ENCODE peak calls at places on chromosomes 12 and 14, in six cellular contexts. K is IMR-90; N is choroid plexus epithelial cell; V is cardiac muscle cell; J is hepatocyte; T is CD8-positive, alpha-beta memory T cell. E is an unnamed sample.

GRCh38 chr14:75720828-75721227 is 59.8 kb downstream of the TTLL5 start:
- DNase-seq in T (no peak), K (no peak), N (peak), V (peak), J (peak), E (no peak)

GRCh38 chr14:89320381-89321000 is 96.5 kb downstream of the FOXN3 start:
- DNase-seq in T (no peak), N (peak), V (peak), K (peak), J (no peak), E (no peak)

GRCh38 chr14:68297871-68298468 is 478.4 kb downstream of the RAD51B start:
- DNase-seq in V (peak), T (no peak), N (peak), J (peak), K (peak), E (no peak)

GRCh38 chr12:46351138-46351537 is 21.4 kb downstream of the SLC38A2 start:
- DNase-seq in N (no peak), V (no peak), T (no peak), K (no peak), J (no peak), E (no peak)

GRCh38 chr14:101878222-101879211 is 85.9 kb upstream of the DYNC1H1 start:
- DNase-seq in J (no peak), T (no peak), N (no peak), K (no peak), V (no peak), E (no peak)

GRCh38 chr12:8052679-8053078 is 13.5 kb downstream of the C3AR1 start:
- DNase-seq in V (no peak), N (no peak), T (no peak), K (no peak), J (no peak), E (no peak)

GRCh38 chr12:68871396-68871795 is 61.6 kb downstream of the CPM start:
- DNase-seq in J (no peak), T (no peak), N (no peak), V (no peak), K (no peak), E (no peak)

GRCh38 chr14:99055816-99056215 is 216.2 kb downstream of the BCL11B start:
- DNase-seq in N (no peak), J (no peak), T (peak), K (no peak), V (no peak), E (peak)

GRCh38 chr14:101563352-101563653 is 2.0 kb downstream of the DIO3 start:
- DNase-seq in T (no peak), J (no peak), V (no peak), K (no peak), N (no peak), E (no peak)

GRCh38 chr12:10169094-10169493 is 2.8 kb downstream of the OLR1 start:
- DNase-seq in T (no peak), K (peak), N (peak), J (no peak), V (no peak), E (no peak)

GRCh38 chr12:15757553-15758255 is 31.5 kb downstream of the EPS8 start:
- DNase-seq in V (peak), K (peak), J (peak), N (peak), T (no peak), E (peak)

GRCh38 chr12:121448771-121449315 is 48.9 kb downstream of the RNF34 start:
- DNase-seq in N (no peak), K (no peak), V (no peak), J (no peak), T (no peak), E (no peak)

GRCh38 chr12:96073346-96074336 is 38.3 kb upstream of the LTA4H start:
- DNase-seq in T (no peak), N (no peak), J (no peak), K (no peak), V (peak), E (peak)

GRCh38 chr12:125528300-125528699 is 463.1 kb downstream of the AACS start:
- DNase-seq in T (no peak), K (no peak), V (no peak), N (no peak), J (no peak), E (no peak)

GRCh38 chr12:95173392-95174251 is 43.6 kb downstream of the FGD6 start:
- DNase-seq in K (peak), J (peak), N (peak), T (no peak), V (peak), E (peak)

GRCh38 chr12:57157588-57158173 is 10.3 kb upstream of the LRP1-AS start:
- DNase-seq in K (no peak), V (no peak), J (no peak), N (no peak), T (no peak), E (no peak)

GRCh38 chr12:21631367-21631766 is 26.3 kb downstream of the LDHB start:
- DNase-seq in V (no peak), N (no peak), T (no peak), K (no peak), J (no peak), E (no peak)

GRCh38 chr14:104446611-104447010 is 133.0 kb upstream of the C14orf180 start:
- DNase-seq in T (no peak), V (no peak), K (no peak), J (no peak), N (no peak), E (no peak)

GRCh38 chr14:99213101-99213500 is 58.9 kb downstream of the BCL11B start:
- DNase-seq in T (peak), N (no peak), V (no peak), K (no peak), J (no peak), E (no peak)

GRCh38 chr14:104403421-104404220 is 175.9 kb upstream of the C14orf180 start:
- DNase-seq in N (no peak), J (no peak), T (no peak), V (no peak), K (no peak), E (no peak)

GRCh38 chr14:33805593-33805992 is 145.3 kb downstream of the EGLN3 start:
- DNase-seq in T (no peak), K (no peak), V (no peak), N (no peak), J (no peak), E (no peak)

GRCh38 chr12:20105938-20106337 is 262.4 kb upstream of the PDE3A start:
- DNase-seq in T (no peak), V (peak), N (peak), J (no peak), K (peak), E (no peak)

GRCh38 chr12:8145754-8146415 is 10.9 kb upstream of the ZNF705A start:
- DNase-seq in N (peak), J (peak), T (no peak), V (peak), K (peak), E (no peak)

GRCh38 chr14:61608245-61609142 is 86.8 kb upstream of the HIF1A start:
- DNase-seq in V (peak), K (peak), T (no peak), N (peak), J (no peak), E (peak)

GRCh38 chr12:115495300-115495699 is 782.2 kb downstream of the MED13L start:
- DNase-seq in N (no peak), V (no peak), K (no peak), T (no peak), J (no peak), E (no peak)

GRCh38 chr12:32671930-32672785 is 6.9 kb upstream of the DNM1L start:
- DNase-seq in K (peak), N (peak), J (peak), V (peak), T (no peak), E (peak)

GRCh38 chr14:83004456-83005006 is 1470.9 kb upstream of the SEL1L start:
- DNase-seq in N (no peak), V (no peak), K (no peak), T (no peak), J (no peak), E (no peak)

GRCh38 chr12:61894168-61894567 is 366.0 kb upstream of the USP15 start:
- DNase-seq in T (no peak), N (no peak), K (no peak), V (no peak), J (no peak), E (peak)

GRCh38 chr14:55398679-55399078 is 13.0 kb downstream of the ATG14 start:
- DNase-seq in T (no peak), N (peak), J (peak), K (peak), V (peak), E (no peak)

GRCh38 chr14:56357478-56357877 is 222.1 kb upstream of the TMEM260 start:
- DNase-seq in T (no peak), K (no peak), J (no peak), V (no peak), N (no peak), E (no peak)

GRCh38 chr12:130775953-130776856 is 60.1 kb upstream of the RIMBP2 start:
- DNase-seq in V (peak), T (peak), J (peak), N (peak), K (peak), E (peak)

GRCh38 chr12:16323638-16324037 is 23.8 kb upstream of the MGST1 start:
- DNase-seq in T (no peak), J (no peak), K (no peak), V (no peak), N (no peak), E (no peak)

GRCh38 chr14:100140452-100141132 is 18.9 kb downstream of the DEGS2 start:
- DNase-seq in K (peak), J (peak), V (peak), N (peak), T (no peak), E (peak)

GRCh38 chr14:103055693-103056092 is 1.7 kb downstream of the CDC42BPB start:
- DNase-seq in N (peak), J (no peak), V (peak), T (no peak), K (peak), E (peak)

GRCh38 chr14:103057372-103058208 is at the start of gene CDC42BPB:
- DNase-seq in K (peak), T (no peak), V (peak), N (peak), J (peak), E (peak)

GRCh38 chr14:103057028-103057371 is 349 bp downstream of the CDC42BPB start:
- DNase-seq in V (peak), T (no peak), K (no peak), N (peak), J (no peak), E (no peak)

GRCh38 chr14:103058209-103059055 is 1.1 kb upstream of the CDC42BPB start:
- DNase-seq in K (peak), V (no peak), J (peak), T (no peak), N (peak), E (no peak)

GRCh38 chr14:103056322-103057027 is 874 bp downstream of the CDC42BPB start:
- DNase-seq in V (peak), T (no peak), N (peak), J (peak), K (peak), E (peak)
- H3K4me3 ChIP-seq in V (peak), T (no peak), N (peak), J (peak), K (peak), E (peak)

DNA sequence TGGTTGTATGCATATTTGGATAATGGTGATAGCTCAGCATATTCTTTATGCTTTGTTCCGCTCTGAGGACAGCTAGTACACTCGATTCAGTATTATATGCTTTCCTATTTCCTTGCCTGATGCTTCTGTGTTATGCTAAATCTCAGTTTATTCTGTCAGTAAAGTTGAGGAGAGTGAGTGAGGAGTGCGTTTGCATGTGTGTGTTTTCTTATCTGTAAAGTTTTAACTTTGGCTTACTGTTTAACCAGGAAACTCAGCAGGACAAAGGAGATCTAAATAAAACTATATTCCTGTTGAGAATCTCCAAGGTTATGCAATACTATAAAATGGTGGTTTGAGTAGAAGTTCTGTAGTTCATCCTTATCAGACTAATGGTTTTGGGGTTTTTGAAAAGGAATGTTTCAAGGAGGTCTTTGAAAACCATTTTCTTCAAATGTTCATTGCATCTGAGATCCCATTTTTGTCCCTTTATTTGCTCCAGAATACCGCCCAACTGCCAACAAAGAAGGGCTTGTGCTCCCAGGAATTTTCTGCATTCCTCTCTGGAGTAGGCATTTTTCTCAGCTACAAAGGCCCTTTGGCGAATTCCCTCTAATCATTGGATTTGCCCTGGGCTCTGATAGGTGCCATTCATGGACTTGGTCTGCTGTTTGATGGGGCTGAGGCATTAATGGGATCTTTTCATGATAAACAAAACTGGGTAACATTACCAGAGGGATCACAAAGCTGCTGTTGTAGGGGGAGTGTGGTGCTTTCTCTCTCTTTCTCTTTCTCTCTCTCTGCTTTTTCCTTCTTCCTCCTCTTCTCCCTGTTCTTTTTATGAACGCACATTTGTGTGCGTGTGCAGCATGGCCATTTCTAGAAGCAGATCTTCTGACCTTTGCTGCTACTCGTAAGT is 71.7 kb downstream of the HMGA2 start:
- DNase-seq in K (no peak), J (peak), T (no peak), N (no peak), V (peak), E (peak)
- H3K4me3 ChIP-seq in K (no peak), J (no peak), T (no peak), N (no peak), V (no peak), E (no peak)

DNA sequence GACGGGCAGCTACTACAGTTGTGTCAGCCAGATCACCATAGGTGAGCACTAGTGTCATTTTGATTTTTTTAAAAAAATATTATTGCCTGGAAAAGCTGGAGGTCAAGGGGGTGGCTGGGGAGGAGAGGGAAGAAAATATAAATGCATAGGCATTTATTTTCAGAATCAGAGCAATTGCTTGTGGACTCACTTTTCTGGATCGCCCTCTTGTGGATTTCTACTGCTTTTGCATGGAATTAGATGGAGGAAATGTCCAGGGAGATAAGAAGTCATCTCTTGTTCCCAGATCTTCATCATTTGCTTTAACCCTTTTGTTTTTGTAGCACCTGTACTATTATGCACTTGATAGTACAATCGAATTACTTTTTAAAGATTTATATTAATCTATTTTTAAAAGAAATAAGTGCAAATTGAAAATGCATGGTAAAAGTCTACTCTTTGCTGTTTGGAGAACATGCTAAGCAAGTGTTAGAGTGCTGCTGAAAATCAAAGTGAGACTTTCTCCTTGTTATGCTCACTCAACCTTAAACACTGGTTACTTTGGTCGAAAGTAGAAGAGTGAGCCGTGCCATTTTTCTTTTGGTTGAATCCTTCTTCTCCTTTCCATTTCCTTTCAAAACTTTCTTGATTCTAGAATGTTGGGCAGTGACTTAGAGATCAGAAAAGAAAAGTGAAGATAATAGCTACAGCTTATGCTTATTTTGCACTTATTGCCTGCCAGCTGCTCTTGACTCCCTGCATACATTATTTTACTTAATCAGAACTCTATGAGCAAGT is 60.6 kb upstream of the ANO4 start:
- DNase-seq in J (peak), T (no peak), K (peak), N (peak), V (peak), E (peak)
- H3K4me3 ChIP-seq in J (no peak), T (no peak), K (no peak), N (no peak), V (no peak), E (no peak)

GRCh38 chr12:88418856-88419497 is 161.3 kb downstream of the KITLG start:
- DNase-seq in K (peak), V (peak), N (peak), T (no peak), J (no peak), E (no peak)

GRCh38 chr12:88417531-88417930 is 162.7 kb downstream of the KITLG start:
- DNase-seq in J (no peak), N (no peak), V (no peak), T (no peak), K (no peak), E (no peak)

GRCh38 chr12:88416155-88416554 is 164.1 kb downstream of the KITLG start:
- DNase-seq in N (no peak), T (no peak), V (no peak), K (no peak), J (no peak), E (no peak)

GRCh38 chr12:88419794-88420193 is 160.5 kb downstream of the KITLG start:
- DNase-seq in T (no peak), N (peak), K (peak), J (no peak), V (peak), E (no peak)

DNA sequence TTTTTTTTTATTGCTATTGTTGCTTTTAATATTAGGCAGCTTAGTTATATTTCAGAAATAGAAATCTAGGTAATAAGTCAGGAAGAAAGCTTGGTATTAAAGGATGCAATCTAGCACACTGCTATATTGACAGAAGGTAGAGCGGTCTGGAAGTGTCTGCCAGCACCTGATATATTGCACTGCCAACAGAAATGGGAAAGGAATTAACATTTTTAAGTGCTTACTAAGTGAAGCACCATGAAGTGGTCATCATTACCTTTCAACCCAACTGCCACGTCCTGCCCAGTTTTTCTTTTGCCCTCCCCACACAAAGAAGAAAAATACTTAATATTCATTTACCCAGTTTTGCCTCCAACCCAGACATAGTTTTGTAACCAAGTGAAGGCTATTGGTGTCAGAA is 163.5 kb downstream of the KITLG start:
- DNase-seq in J (no peak), N (no peak), K (no peak), V (no peak), T (no peak), E (no peak)
- H3K4me3 ChIP-seq in J (no peak), N (no peak), K (no peak), V (no peak), T (no peak), E (no peak)

GRCh38 chr12:117188121-117188665 is 2.1 kb downstream of the FBXO21 start:
- DNase-seq in K (no peak), T (no peak), N (no peak), V (peak), J (no peak), E (no peak)
- H3K4me3 ChIP-seq in K (no peak), T (no peak), N (no peak), V (no peak), J (peak), E (no peak)

GRCh38 chr14:77322209-77322902 is 1.5 kb downstream of the GSTZ1 start:
- DNase-seq in K (no peak), V (no peak), J (no peak), N (no peak), T (no peak), E (no peak)
- H3K4me3 ChIP-seq in K (peak), V (peak), J (peak), N (peak), T (peak), E (no peak)